ENCODE peak calls at places on chromosome 13, in seven cellular contexts. N, Z, V, S, O, C and B are unnamed samples.

GRCh38 chr13:76512676-76513277 is 373.4 kb downstream of the KCTD12 start:
- DNase-seq in S (peak), V (peak), N (no peak), C (no peak), O (peak), Z (peak), B (no peak)

GRCh38 chr13:21060063-21060826 is 1.1 kb downstream of the LATS2 start:
- DNase-seq in V (no peak), O (no peak), C (peak), Z (no peak), N (no peak), S (peak), B (no peak)

GRCh38 chr13:92984151-92984550 is 242.5 kb upstream of the GPC6 start:
- DNase-seq in O (no peak), V (no peak), N (no peak), S (no peak), C (no peak), Z (no peak), B (no peak)

GRCh38 chr13:43797869-43798268 is 11.1 kb upstream of the ENOX1 start:
- DNase-seq in O (no peak), V (no peak), N (no peak), Z (peak), C (no peak), S (no peak), B (no peak)

GRCh38 chr13:60178327-60178726 is 14.6 kb upstream of the DIAPH3 start:
- DNase-seq in O (no peak), Z (no peak), S (no peak), N (no peak), C (no peak), V (no peak), B (no peak)

GRCh38 chr13:42643076-42643475 is 69.1 kb downstream of the TNFSF11 start:
- DNase-seq in V (no peak), O (no peak), S (no peak), Z (no peak), C (no peak), N (no peak), B (no peak)

GRCh38 chr13:50323440-50324070 is 308.3 kb downstream of the KCNRG start:
- DNase-seq in N (no peak), O (peak), V (peak), C (no peak), Z (peak), S (peak), B (no peak)

GRCh38 chr13:21071015-21071414 is 9.6 kb upstream of the LATS2 start:
- DNase-seq in N (no peak), O (no peak), C (no peak), Z (peak), V (no peak), S (peak), B (no peak)

GRCh38 chr13:35489050-35489449 is 12.6 kb upstream of the MAB21L1 start:
- DNase-seq in C (no peak), Z (no peak), O (no peak), N (no peak), V (no peak), S (no peak), B (no peak)

GRCh38 chr13:33494596-33495214 is 209.2 kb upstream of the STARD13 start:
- DNase-seq in S (peak), C (no peak), N (no peak), O (peak), Z (peak), V (peak), B (no peak)